ENCODE peak calls at places on chromosomes 3 and 15, in four cellular contexts. R is tibial artery, L is OCI-LY7, W is neural crest cell. I is an unnamed sample.

GRCh38 chr3:8357859-8358258 is 143.8 kb upstream of the LMCD1 start:
- DNase-seq in L (no peak), R (no peak), W (no peak), I (no peak)

GRCh38 chr15:67165653-67166260 is 88.7 kb downstream of the AAGAB start:
- DNase-seq in R (peak; percentile 67), W (no peak), L (no peak), I (no peak)

GRCh38 chr3:143288944-143289343 is 169.4 kb downstream of the CHST2 start:
- DNase-seq in R (no peak), W (no peak), L (no peak), I (no peak)

GRCh38 chr3:44343421-44343820 is 4.9 kb downstream of the TCAIM start:
- DNase-seq in W (no peak), R (no peak), L (no peak), I (no peak)

GRCh38 chr3:189365609-189366564 is 194.1 kb downstream of the TPRG1 start:
- DNase-seq in R (no peak), W (no peak), L (no peak), I (no peak)

GRCh38 chr3:159045279-159045678 is 243.4 kb downstream of the MFSD1 start:
- DNase-seq in R (no peak), W (no peak), L (no peak), I (no peak)

GRCh38 chr3:73846951-73847350 is 222.2 kb upstream of the PDZRN3 start:
- DNase-seq in R (no peak), W (no peak), L (no peak), I (no peak)

GRCh38 chr3:170907519-170908234 is 760 bp downstream of the EIF5A2 start:
- DNase-seq in W (peak; percentile 4), L (peak; percentile 31), R (no peak), I (no peak)

GRCh38 chr15:20356444-20357138 is 185.0 kb downstream of the GOLGA6L6 start:
- DNase-seq in W (no peak), R (peak; percentile 66), L (peak; percentile 59), I (no peak)

GRCh38 chr3:184291044-184291737 is 7.8 kb upstream of the PSMD2 start:
- DNase-seq in L (no peak), W (no peak), R (no peak), I (no peak)

GRCh38 chr3:170419301-170420087 is 826 bp downstream of the CLDN11 start:
- DNase-seq in L (no peak), R (no peak), W (peak; percentile 29), I (no peak)

GRCh38 chr3:157493627-157494550 is 9.3 kb downstream of the VEPH1 start:
- DNase-seq in L (peak; percentile 12), W (no peak), R (no peak), I (no peak)

GRCh38 chr15:63764124-63764827 is 69.5 kb downstream of the HERC1 start:
- DNase-seq in R (no peak), L (no peak), W (no peak), I (no peak)

GRCh38 chr3:169744332-169745054 is 20.4 kb downstream of the TERC start:
- DNase-seq in W (no peak), R (no peak), L (peak; percentile 30), I (no peak)

GRCh38 chr15:68634531-68634930 is 55.7 kb downstream of the CORO2B start:
- DNase-seq in W (no peak), R (no peak), L (peak; percentile 95), I (no peak)

GRCh38 chr15:41603941-41604660 is 45.1 kb downstream of the TYRO3 start:
- DNase-seq in R (peak; percentile 76), L (peak; percentile 64), W (peak; percentile 60), I (peak; percentile 47)

GRCh38 chr3:156837130-156837529 is 11.0 kb downstream of the LEKR1 start:
- DNase-seq in R (no peak), W (no peak), L (no peak), I (no peak)

GRCh38 chr3:141112686-141113255 is 61.6 kb downstream of the SPSB4 start:
- DNase-seq in R (no peak), L (no peak), W (no peak), I (no peak)

GRCh38 chr3:71695000-71695482 is 30.2 kb downstream of the EIF4E3 start:
- DNase-seq in L (no peak), W (no peak), R (no peak), I (no peak)

GRCh38 chr3:184666422-184666821 is 45.4 kb downstream of the MAGEF1 start:
- DNase-seq in L (no peak), R (no peak), W (no peak), I (no peak)

GRCh38 chr3:195180490-195181106 is 90.4 kb downstream of the XXYLT1 start:
- DNase-seq in R (peak; percentile 60), L (no peak), W (no peak), I (no peak)

GRCh38 chr3:172918165-172918564 is 167.6 kb downstream of the ECT2 start:
- DNase-seq in R (no peak), W (no peak), L (no peak), I (no peak)

GRCh38 chr3:110352841-110353595 is 718.6 kb upstream of the NECTIN3 start:
- DNase-seq in R (no peak), W (no peak), L (no peak), I (no peak)

GRCh38 chr3:160343132-160343531 is 55.9 kb downstream of the IFT80 start:
- DNase-seq in L (peak; percentile 23), R (no peak), W (no peak), I (no peak)

GRCh38 chr15:54150255-54150654 is 172.0 kb downstream of the UNC13C start:
- DNase-seq in L (no peak), W (no peak), R (no peak), I (no peak)

GRCh38 chr3:13660042-13660874 is 111.3 kb downstream of the FBLN2 start:
- DNase-seq in R (no peak), W (no peak), L (no peak), I (no peak)

GRCh38 chr15:43851251-43851650 is 24.4 kb downstream of the WDR76 start:
- DNase-seq in R (no peak), W (no peak), L (no peak), I (no peak)

GRCh38 chr3:172203522-172204258 is 164.3 kb downstream of the FNDC3B start:
- DNase-seq in R (no peak), L (no peak), W (peak; percentile 17), I (no peak)

GRCh38 chr3:42755681-42756578 is 17.1 kb downstream of the CCDC13 start:
- DNase-seq in W (no peak), R (peak; percentile 50), L (peak; percentile 19), I (no peak)

GRCh38 chr3:27556854-27557253 is 72.7 kb upstream of the SLC4A7 start:
- DNase-seq in L (no peak), W (no peak), R (no peak), I (no peak)

GRCh38 chr15:73851679-73852078 is 21.7 kb upstream of the TBC1D21 start:
- DNase-seq in L (peak; percentile 53), R (no peak), W (peak; percentile 69), I (no peak)

GRCh38 chr3:111850481-111850880 is 8.6 kb upstream of the PHLDB2 start:
- DNase-seq in W (no peak), R (no peak), L (no peak), I (no peak)

GRCh38 chr3:183268361-183268760 is 15.3 kb downstream of the B3GNT5 start:
- DNase-seq in R (no peak), L (no peak), W (no peak), I (no peak)

GRCh38 chr15:75836953-75837321 is 6.3 kb upstream of the UBE2Q2 start:
- DNase-seq in W (no peak), R (no peak), L (no peak), I (no peak)

GRCh38 chr3:144063306-144063705 is 91.7 kb downstream of the DIPK2A start:
- DNase-seq in R (no peak), W (no peak), L (no peak), I (no peak)

GRCh38 chr15:68991723-68992122 is 22.8 kb upstream of the NOX5 start:
- DNase-seq in L (no peak), R (no peak), W (no peak), I (no peak)

DNA sequence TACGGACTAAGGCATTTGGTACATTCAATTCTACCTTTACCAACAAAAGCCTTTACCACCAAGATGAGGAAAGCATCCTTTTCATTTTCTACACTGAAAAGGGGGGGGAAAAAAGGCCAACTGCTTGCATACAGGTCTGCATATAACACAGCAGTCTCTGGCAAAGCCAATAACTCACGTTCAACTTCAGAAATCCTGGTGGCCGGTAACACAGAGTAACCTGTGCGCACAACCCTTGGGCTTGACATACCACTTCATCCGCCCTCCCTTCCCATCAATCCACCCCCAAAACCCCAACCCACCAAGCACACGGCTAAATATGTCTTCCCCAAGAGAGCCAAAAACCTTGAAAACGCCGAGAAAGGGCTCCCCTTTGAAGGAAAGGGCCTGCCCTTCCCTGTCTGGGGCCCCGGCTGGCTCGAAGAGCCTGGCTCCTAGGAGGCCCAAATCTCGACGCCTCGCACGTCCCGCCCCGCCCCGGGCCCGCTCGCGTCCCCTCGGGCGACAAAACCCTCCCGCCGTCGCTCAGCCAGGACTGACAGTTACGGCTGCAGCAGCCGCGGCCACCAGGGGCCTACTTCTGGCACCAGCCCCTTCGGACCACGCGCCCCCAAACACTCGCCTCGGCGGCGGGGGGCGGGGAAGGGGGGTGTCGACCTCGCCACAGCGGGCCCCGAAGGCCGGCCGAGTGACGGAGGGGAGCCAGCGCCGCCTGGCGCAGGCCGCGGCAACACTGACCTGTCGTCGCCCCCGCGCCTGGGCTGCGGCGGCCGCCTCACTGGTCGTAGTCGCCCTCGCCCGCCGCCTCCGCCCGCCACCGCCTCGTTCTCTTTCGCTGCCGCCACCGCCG is 848 bp downstream of the UBE3A start:
- DNase-seq in W (peak; percentile 65), L (peak; percentile 80), R (peak; percentile 76), I (no peak)
- TF ChIP-seq CTCF in W (peak; percentile 52), L (peak; percentile 55), R (peak; percentile 32), I (peak; percentile 34)

GRCh38 chr15:101420232-101420631 is 69.3 kb downstream of the PCSK6 start:
- DNase-seq in W (no peak), R (no peak), L (no peak), I (peak; percentile 3)
- TF ChIP-seq CTCF in W (no peak), R (no peak), L (no peak), I (no peak)

DNA sequence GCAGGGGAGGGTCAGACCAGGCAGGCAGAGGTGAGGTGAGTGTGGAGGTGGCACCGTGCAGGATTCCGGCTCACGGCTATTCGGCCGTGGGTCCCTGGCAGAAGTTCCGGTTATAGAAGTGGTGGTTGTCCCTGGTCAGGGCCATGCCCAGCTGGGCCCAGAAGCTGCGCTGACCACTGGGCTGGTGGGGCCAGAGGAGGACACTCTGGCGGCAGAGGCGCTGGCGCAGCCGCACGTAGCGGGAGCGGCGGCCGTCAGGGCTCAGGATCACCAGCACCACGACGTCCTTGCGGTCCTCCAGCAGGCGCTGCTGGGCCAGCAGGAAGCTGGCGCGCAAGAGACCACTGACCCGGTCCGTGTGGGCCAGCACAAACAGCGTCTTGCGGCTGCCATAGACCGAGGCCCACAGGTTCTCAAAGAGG is 4.3 kb downstream of the TLR9 start:
- DNase-seq in R (no peak), L (no peak), W (no peak), I (no peak)
- TF ChIP-seq CTCF in R (no peak), L (no peak), W (no peak), I (no peak)

DNA sequence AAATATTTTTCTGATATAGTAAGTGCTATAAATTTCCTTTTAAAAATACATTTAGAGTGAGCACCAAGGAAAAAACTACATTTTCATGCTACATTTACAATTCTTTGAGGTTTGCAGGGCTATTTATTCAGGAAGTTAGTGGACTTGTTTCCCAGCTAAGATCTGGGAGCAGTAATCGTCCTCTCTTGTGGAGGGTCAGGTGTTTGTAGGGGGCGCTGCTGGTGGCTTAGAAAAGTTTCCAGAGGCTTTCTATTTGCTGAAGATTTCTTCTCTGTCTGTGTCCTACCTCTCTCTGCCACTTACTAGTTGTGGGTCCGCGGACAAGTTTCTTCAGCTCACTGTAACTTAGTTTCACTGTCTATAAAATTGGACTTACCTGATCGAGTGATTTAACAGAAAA is 163.9 kb downstream of the PEX5L start:
- DNase-seq in L (no peak), W (no peak), R (no peak), I (no peak)
- TF ChIP-seq CTCF in L (peak; percentile 55), W (no peak), R (no peak), I (no peak)

I was measured in D721Med.